ENCODE peak calls at places on chromosomes 5 and 9, in six cellular contexts. H, D, X, M, J and Q are unnamed samples.
A peak's percentile ranks its signal among the peaks of the same experiment; 100 is the strongest.

GRCh38 chr9:123738664-123739063 is 191.3 kb downstream of the DENND1A start:
- DNase-seq in X (no peak), J (no peak), M (no peak), D (no peak), H (no peak), Q (no peak)

GRCh38 chr5:36252722-36253340 is 11.1 kb upstream of the NADK2 start:
- DNase-seq in M (peak; percentile 49), J (no peak), D (no peak), X (peak; percentile 57), H (no peak), Q (no peak)

GRCh38 chr5:24606974-24607373 is 37.8 kb downstream of the CDH10 start:
- DNase-seq in H (no peak), J (no peak), X (no peak), D (no peak), M (no peak), Q (no peak)

GRCh38 chr9:76618762-76619161 is 145.5 kb upstream of the PCA3 start:
- DNase-seq in X (peak; percentile 99), H (no peak), J (no peak), D (no peak), M (peak; percentile 36), Q (no peak)

GRCh38 chr5:93915142-93915553 is 173.7 kb upstream of the POU5F2 start:
- DNase-seq in H (no peak), X (peak; percentile 62), J (no peak), M (peak; percentile 72), D (no peak), Q (peak; percentile 70)

GRCh38 chr5:160159991-160160826 is 41.0 kb upstream of the PWWP2A start:
- DNase-seq in M (no peak), X (no peak), D (no peak), H (peak; percentile 69), J (peak; percentile 91), Q (no peak)

GRCh38 chr5:149940077-149940574 is 4.5 kb downstream of the PDE6A start:
- DNase-seq in J (no peak), X (no peak), H (no peak), M (peak; percentile 62), D (no peak), Q (peak; percentile 92)

GRCh38 chr5:150263801-150264621 is 25.6 kb downstream of the CAMK2A start:
- DNase-seq in J (no peak), M (peak; percentile 87), H (no peak), D (no peak), X (peak; percentile 85), Q (peak; percentile 16)

GRCh38 chr5:176568657-176569056 is 19.5 kb downstream of the CDHR2 start:
- DNase-seq in J (no peak), X (no peak), M (no peak), H (no peak), D (no peak), Q (no peak)

GRCh38 chr9:88387733-88388202 is 476 bp upstream of the SPIN1 start:
- DNase-seq in X (peak; percentile 44), H (no peak), D (peak; percentile 31), M (peak; percentile 61), J (no peak), Q (no peak)